ENCODE peak calls at places on chromosomes 16 and 17, in ten cellular contexts. One of them, this sample, is unnamed.
A peak's percentile ranks its signal among the peaks of the same experiment; 100 is the strongest.

GRCh38 chr17:62856594-62856993 is 48.5 kb upstream of the MARCHF10 start:
- DNase-seq in lower lobe of right lung: no peak
- DNase-seq in tibial artery: no peak
- DNase-seq in neural progenitor cell: no peak
- DNase-seq in prostate gland: no peak
- DNase-seq in GM23338: no peak
- DNase-seq in Caco-2: no peak
- DNase-seq in heart right ventricle: no peak
- DNase-seq in uterus: no peak
- DNase-seq in RWPE2: no peak
- DNase-seq in this sample: no peak

GRCh38 chr16:64872101-64872500 is 249.8 kb downstream of the CDH11 start:
- DNase-seq in lower lobe of right lung: no peak
- DNase-seq in tibial artery: no peak
- DNase-seq in neural progenitor cell: no peak
- DNase-seq in prostate gland: no peak
- DNase-seq in GM23338: no peak
- DNase-seq in Caco-2: no peak
- DNase-seq in heart right ventricle: no peak
- DNase-seq in uterus: no peak
- DNase-seq in RWPE2: no peak
- DNase-seq in this sample: no peak

GRCh38 chr16:14077918-14078317 is 6.8 kb downstream of the MRTFB start:
- DNase-seq in lower lobe of right lung: no peak
- DNase-seq in tibial artery: no peak
- DNase-seq in neural progenitor cell: no peak
- DNase-seq in prostate gland: no peak
- DNase-seq in GM23338: no peak
- DNase-seq in Caco-2: no peak
- DNase-seq in heart right ventricle: no peak
- DNase-seq in uterus: no peak
- DNase-seq in RWPE2: no peak
- DNase-seq in this sample: no peak

GRCh38 chr17:21042434-21043295 is at the start of gene USP22:
- DNase-seq in lower lobe of right lung: peak; percentile 66
- DNase-seq in tibial artery: peak; percentile 31
- DNase-seq in neural progenitor cell: peak; percentile 66
- DNase-seq in prostate gland: peak; percentile 13
- DNase-seq in GM23338: no peak
- DNase-seq in Caco-2: peak; percentile 53
- DNase-seq in heart right ventricle: no peak
- DNase-seq in uterus: peak; percentile 35
- DNase-seq in RWPE2: no peak
- DNase-seq in this sample: no peak

GRCh38 chr16:64858076-64858475 is 263.8 kb downstream of the CDH11 start:
- DNase-seq in lower lobe of right lung: no peak
- DNase-seq in tibial artery: no peak
- DNase-seq in neural progenitor cell: no peak
- DNase-seq in prostate gland: no peak
- DNase-seq in GM23338: no peak
- DNase-seq in Caco-2: no peak
- DNase-seq in heart right ventricle: no peak
- DNase-seq in uterus: no peak
- DNase-seq in RWPE2: no peak
- DNase-seq in this sample: no peak

GRCh38 chr17:48051706-48052486 is 3.7 kb downstream of the NFE2L1 start:
- DNase-seq in lower lobe of right lung: no peak
- DNase-seq in tibial artery: peak; percentile 81
- DNase-seq in neural progenitor cell: peak; percentile 28
- DNase-seq in prostate gland: peak; percentile 28
- DNase-seq in GM23338: peak; percentile 43
- DNase-seq in Caco-2: no peak
- DNase-seq in heart right ventricle: peak; percentile 92
- DNase-seq in uterus: peak; percentile 91
- DNase-seq in RWPE2: no peak
- DNase-seq in this sample: no peak

GRCh38 chr16:1430214-1430758 is 592 bp upstream of the PERCC1 start:
- DNase-seq in lower lobe of right lung: no peak
- DNase-seq in tibial artery: no peak
- DNase-seq in neural progenitor cell: no peak
- DNase-seq in prostate gland: no peak
- DNase-seq in GM23338: no peak
- DNase-seq in Caco-2: no peak
- DNase-seq in heart right ventricle: no peak
- DNase-seq in uterus: no peak
- DNase-seq in RWPE2: no peak
- DNase-seq in this sample: no peak

GRCh38 chr17:57853695-57854094 is 3.9 kb upstream of the MRPS23 start:
- DNase-seq in lower lobe of right lung: no peak
- DNase-seq in tibial artery: peak; percentile 78
- DNase-seq in neural progenitor cell: no peak
- DNase-seq in prostate gland: peak; percentile 75
- DNase-seq in GM23338: no peak
- DNase-seq in Caco-2: no peak
- DNase-seq in heart right ventricle: no peak
- DNase-seq in uterus: peak; percentile 45
- DNase-seq in RWPE2: no peak
- DNase-seq in this sample: no peak

GRCh38 chr17:1999557-2000251 is 25.4 kb downstream of the RTN4RL1 start:
- DNase-seq in lower lobe of right lung: no peak
- DNase-seq in tibial artery: peak; percentile 36
- DNase-seq in neural progenitor cell: peak; percentile 79
- DNase-seq in prostate gland: peak; percentile 71
- DNase-seq in GM23338: peak; percentile 46
- DNase-seq in Caco-2: no peak
- DNase-seq in heart right ventricle: peak; percentile 72
- DNase-seq in uterus: no peak
- DNase-seq in RWPE2: no peak
- DNase-seq in this sample: peak; percentile 66

GRCh38 chr17:76341301-76341700 is 12.4 kb downstream of the PRPSAP1 start:
- DNase-seq in lower lobe of right lung: no peak
- DNase-seq in tibial artery: no peak
- DNase-seq in neural progenitor cell: no peak
- DNase-seq in prostate gland: no peak
- DNase-seq in GM23338: no peak
- DNase-seq in Caco-2: no peak
- DNase-seq in heart right ventricle: no peak
- DNase-seq in uterus: no peak
- DNase-seq in RWPE2: no peak
- DNase-seq in this sample: no peak

GRCh38 chr17:56142325-56142724 is 10.9 kb upstream of the ANKFN1 start:
- DNase-seq in lower lobe of right lung: no peak
- DNase-seq in tibial artery: peak; percentile 32
- DNase-seq in neural progenitor cell: no peak
- DNase-seq in prostate gland: no peak
- DNase-seq in GM23338: no peak
- DNase-seq in Caco-2: no peak
- DNase-seq in heart right ventricle: no peak
- DNase-seq in uterus: no peak
- DNase-seq in RWPE2: no peak
- DNase-seq in this sample: no peak

GRCh38 chr16:63289834-63290460 is 1253.7 kb upstream of the CDH8 start:
- DNase-seq in lower lobe of right lung: no peak
- DNase-seq in tibial artery: peak; percentile 20
- DNase-seq in neural progenitor cell: peak; percentile 75
- DNase-seq in prostate gland: no peak
- DNase-seq in GM23338: peak; percentile 80
- DNase-seq in Caco-2: peak; percentile 53
- DNase-seq in heart right ventricle: peak; percentile 22
- DNase-seq in uterus: no peak
- DNase-seq in RWPE2: no peak
- DNase-seq in this sample: peak; percentile 52
- TF ChIP-seq CTCF in lower lobe of right lung: peak; percentile 64
- TF ChIP-seq CTCF in tibial artery: no peak
- TF ChIP-seq CTCF in neural progenitor cell: peak; percentile 97
- TF ChIP-seq CTCF in prostate gland: peak; percentile 28
- TF ChIP-seq CTCF in GM23338: peak; percentile 92
- TF ChIP-seq CTCF in Caco-2: peak; percentile 89
- TF ChIP-seq CTCF in heart right ventricle: peak; percentile 69
- TF ChIP-seq CTCF in uterus: peak; percentile 23
- TF ChIP-seq CTCF in RWPE2: peak; percentile 89
- TF ChIP-seq CTCF in this sample: peak; percentile 63

DNA sequence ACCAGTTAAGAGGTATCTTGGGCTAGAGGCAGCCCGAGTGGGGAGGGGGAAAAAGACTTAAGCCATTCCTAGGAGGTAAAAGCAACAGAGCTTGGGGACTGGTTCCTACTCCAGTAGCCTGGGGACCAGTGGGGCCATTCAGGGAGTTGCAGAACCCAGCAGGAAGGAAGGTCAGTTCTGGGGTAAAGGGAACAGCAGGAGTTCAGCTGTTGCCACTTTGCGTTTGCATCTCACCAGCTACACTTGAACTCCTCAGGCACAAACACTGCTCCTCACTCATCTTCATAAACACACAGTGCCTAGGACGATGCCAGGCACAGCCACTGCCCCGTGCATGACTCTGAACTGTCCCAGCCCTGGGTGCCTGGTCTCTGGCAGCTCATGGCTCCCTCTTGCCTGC is 4.0 kb downstream of the HAP1 start:
- DNase-seq in lower lobe of right lung: no peak
- DNase-seq in tibial artery: no peak
- DNase-seq in neural progenitor cell: no peak
- DNase-seq in prostate gland: no peak
- DNase-seq in GM23338: no peak
- DNase-seq in Caco-2: no peak
- DNase-seq in heart right ventricle: no peak
- DNase-seq in uterus: no peak
- DNase-seq in RWPE2: no peak
- DNase-seq in this sample: no peak
- H3K4me3 ChIP-seq in lower lobe of right lung: no peak overlapping the region
- H3K4me3 ChIP-seq in tibial artery: no peak overlapping the region
- H3K4me3 ChIP-seq in neural progenitor cell: no peak overlapping the region
- H3K4me3 ChIP-seq in prostate gland: no peak overlapping the region
- H3K4me3 ChIP-seq in GM23338: no peak overlapping the region
- H3K4me3 ChIP-seq in Caco-2: no peak overlapping the region
- H3K4me3 ChIP-seq in heart right ventricle: no peak overlapping the region
- H3K4me3 ChIP-seq in uterus: no peak overlapping the region
- H3K4me3 ChIP-seq in RWPE2: no peak overlapping the region
- H3K4me3 ChIP-seq in this sample: no peak overlapping the region

DNA sequence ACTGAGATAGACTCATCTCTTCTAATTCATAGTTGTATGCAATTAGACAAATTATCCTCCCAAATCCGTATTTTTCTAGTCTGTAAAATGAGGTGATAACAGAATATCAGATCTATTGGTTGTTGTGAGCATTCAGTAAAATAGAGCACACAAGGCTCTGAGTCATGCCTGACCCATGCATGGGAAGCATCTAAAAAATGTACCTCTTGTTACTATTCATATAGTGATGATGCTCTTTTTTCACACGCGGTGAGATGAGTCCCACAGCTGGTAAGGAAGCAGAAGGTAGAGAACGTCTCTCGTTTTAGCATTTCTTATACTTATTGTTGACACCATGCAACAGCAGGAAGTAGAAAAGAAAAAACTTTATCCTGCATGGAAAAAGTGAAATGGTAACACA is 215.7 kb downstream of the TMEM114 start:
- DNase-seq in lower lobe of right lung: no peak
- DNase-seq in tibial artery: no peak
- DNase-seq in neural progenitor cell: no peak
- DNase-seq in prostate gland: no peak
- DNase-seq in GM23338: no peak
- DNase-seq in Caco-2: no peak
- DNase-seq in heart right ventricle: no peak
- DNase-seq in uterus: no peak
- DNase-seq in RWPE2: no peak
- DNase-seq in this sample: no peak
- H3K4me1 ChIP-seq in lower lobe of right lung: no peaks in the 10 kb centered on the region
- H3K4me1 ChIP-seq in tibial artery: no peaks in the 10 kb centered on the region
- H3K4me1 ChIP-seq in neural progenitor cell: peaks cover 19% of the 10 kb centered on the region
- H3K4me1 ChIP-seq in prostate gland: no peaks in the 10 kb centered on the region
- H3K4me1 ChIP-seq in GM23338: no peaks in the 10 kb centered on the region
- H3K4me1 ChIP-seq in Caco-2: no peaks in the 10 kb centered on the region
- H3K4me1 ChIP-seq in heart right ventricle: no peaks in the 10 kb centered on the region
- H3K4me1 ChIP-seq in uterus: no peaks in the 10 kb centered on the region
- H3K4me1 ChIP-seq in RWPE2: peaks cover 24% of the 10 kb centered on the region
- H3K4me1 ChIP-seq in this sample: no peaks in the 10 kb centered on the region

GRCh38 chr16:48590476-48590875 is 19.5 kb downstream of the N4BP1 start:
- DNase-seq in lower lobe of right lung: no peak
- DNase-seq in tibial artery: no peak
- DNase-seq in neural progenitor cell: no peak
- DNase-seq in prostate gland: no peak
- DNase-seq in GM23338: no peak
- DNase-seq in Caco-2: no peak
- DNase-seq in heart right ventricle: no peak
- DNase-seq in uterus: no peak
- DNase-seq in RWPE2: no peak
- DNase-seq in this sample: no peak
- TF ChIP-seq CTCF in lower lobe of right lung: no peak
- TF ChIP-seq CTCF in tibial artery: no peak
- TF ChIP-seq CTCF in neural progenitor cell: no peak
- TF ChIP-seq CTCF in prostate gland: no peak
- TF ChIP-seq CTCF in GM23338: no peak
- TF ChIP-seq CTCF in Caco-2: no peak
- TF ChIP-seq CTCF in heart right ventricle: no peak
- TF ChIP-seq CTCF in uterus: no peak
- TF ChIP-seq CTCF in RWPE2: no peak
- TF ChIP-seq CTCF in this sample: no peak

DNA sequence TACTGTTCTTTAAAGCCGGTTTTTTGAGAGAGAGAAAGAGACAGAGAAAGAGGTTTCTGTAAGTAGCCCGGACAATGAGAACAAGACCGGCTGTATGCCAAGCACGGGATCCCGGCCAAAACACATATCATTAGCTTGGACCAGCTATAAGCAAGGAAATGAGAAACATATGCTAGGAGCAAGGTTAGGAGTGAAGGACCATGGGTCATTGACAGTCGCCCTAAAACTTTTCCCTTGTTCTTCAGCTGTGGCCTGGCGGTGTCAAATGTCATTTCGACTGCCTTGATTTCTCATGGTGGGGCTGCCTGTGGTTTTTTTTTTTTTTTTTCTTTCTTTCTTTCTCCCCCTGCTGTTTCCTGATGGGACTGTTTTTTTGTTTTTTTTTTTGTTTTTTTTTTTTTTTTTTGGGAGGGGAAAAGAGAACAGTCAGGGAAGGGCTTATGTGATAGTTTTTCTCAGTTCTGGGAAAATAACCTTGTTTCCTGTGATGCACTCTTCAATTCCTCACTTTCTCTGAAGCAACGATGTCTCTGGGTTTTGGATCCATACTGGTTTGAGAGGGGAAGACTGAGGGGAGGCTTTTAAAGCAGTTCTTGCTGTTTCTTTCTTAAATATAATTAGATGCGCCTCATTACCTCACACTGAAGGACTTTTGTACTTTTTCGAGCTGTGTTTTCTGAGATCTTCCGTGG is 124.8 kb upstream of the ZFHX3 start:
- DNase-seq in lower lobe of right lung: peak; percentile 71
- DNase-seq in tibial artery: peak; percentile 66
- DNase-seq in neural progenitor cell: peak; percentile 52
- DNase-seq in prostate gland: peak; percentile 87
- DNase-seq in GM23338: peak; percentile 70
- DNase-seq in Caco-2: no peak
- DNase-seq in heart right ventricle: peak; percentile 86
- DNase-seq in uterus: peak; percentile 90
- DNase-seq in RWPE2: no peak
- DNase-seq in this sample: peak; percentile 81
- H3K4me3 ChIP-seq in lower lobe of right lung: no peak overlapping the region
- H3K4me3 ChIP-seq in tibial artery: peak overlapping the region; percentile 23
- H3K4me3 ChIP-seq in neural progenitor cell: no peak overlapping the region
- H3K4me3 ChIP-seq in prostate gland: no peak overlapping the region
- H3K4me3 ChIP-seq in GM23338: no peak overlapping the region
- H3K4me3 ChIP-seq in Caco-2: no peak overlapping the region
- H3K4me3 ChIP-seq in heart right ventricle: no peak overlapping the region
- H3K4me3 ChIP-seq in uterus: peak overlapping the region; percentile 5
- H3K4me3 ChIP-seq in RWPE2: no peak overlapping the region
- H3K4me3 ChIP-seq in this sample: no peak overlapping the region

GRCh38 chr17:79971651-79972050 is 64.0 kb downstream of the TBC1D16 start:
- DNase-seq in lower lobe of right lung: peak; percentile 21
- DNase-seq in tibial artery: no peak
- DNase-seq in neural progenitor cell: no peak
- DNase-seq in prostate gland: no peak
- DNase-seq in GM23338: no peak
- DNase-seq in Caco-2: no peak
- DNase-seq in heart right ventricle: no peak
- DNase-seq in uterus: no peak
- DNase-seq in RWPE2: peak; percentile 30
- DNase-seq in this sample: no peak
- H3K4me1 ChIP-seq in lower lobe of right lung: no peaks in the 10 kb centered on the region
- H3K4me1 ChIP-seq in tibial artery: no peaks in the 10 kb centered on the region
- H3K4me1 ChIP-seq in neural progenitor cell: peaks cover 15% of the 10 kb centered on the region
- H3K4me1 ChIP-seq in prostate gland: no peaks in the 10 kb centered on the region
- H3K4me1 ChIP-seq in GM23338: peaks cover 14% of the 10 kb centered on the region
- H3K4me1 ChIP-seq in Caco-2: peaks cover 6% of the 10 kb centered on the region
- H3K4me1 ChIP-seq in heart right ventricle: no peaks in the 10 kb centered on the region
- H3K4me1 ChIP-seq in uterus: no peaks in the 10 kb centered on the region
- H3K4me1 ChIP-seq in RWPE2: peaks cover 9% of the 10 kb centered on the region
- H3K4me1 ChIP-seq in this sample: no peaks in the 10 kb centered on the region